ENCODE peak calls at places on chromosomes 12 and 14, in four cellular contexts. One of them, this sample, is unnamed. For H3K9me3, the result is how much of the 10 kb centered on the place peaks cover.

GRCh38 chr12:110744176-110744575 is 1.5 kb upstream of the PPP1CC start:
- DNase-seq in OCI-LY7: no peak
- DNase-seq in upper lobe of right lung: no peak
- DNase-seq in endodermal cell: no peak
- DNase-seq in this sample: peak

GRCh38 chr14:95500772-95501401 is 15.6 kb downstream of the SYNE3 start:
- DNase-seq in OCI-LY7: no peak
- DNase-seq in upper lobe of right lung: no peak
- DNase-seq in endodermal cell: no peak
- DNase-seq in this sample: no peak

GRCh38 chr12:12686472-12686871 is 9.5 kb downstream of the GPR19 start:
- DNase-seq in OCI-LY7: no peak
- DNase-seq in upper lobe of right lung: no peak
- DNase-seq in endodermal cell: no peak
- DNase-seq in this sample: no peak

GRCh38 chr14:64779472-64779871 is 75.2 kb downstream of the PLEKHG3 start:
- DNase-seq in OCI-LY7: no peak
- DNase-seq in upper lobe of right lung: no peak
- DNase-seq in endodermal cell: no peak
- DNase-seq in this sample: no peak

GRCh38 chr12:75712223-75712622 is 200.8 kb upstream of the KRR1 start:
- DNase-seq in OCI-LY7: no peak
- DNase-seq in upper lobe of right lung: no peak
- DNase-seq in endodermal cell: no peak
- DNase-seq in this sample: no peak

GRCh38 chr12:121894633-121895032 is 6.0 kb downstream of the PSMD9 start:
- DNase-seq in OCI-LY7: peak
- DNase-seq in upper lobe of right lung: no peak
- DNase-seq in endodermal cell: peak
- DNase-seq in this sample: peak

GRCh38 chr12:53754633-53755261 is 3.0 kb upstream of the CISTR start:
- DNase-seq in OCI-LY7: peak
- DNase-seq in upper lobe of right lung: no peak
- DNase-seq in endodermal cell: peak
- DNase-seq in this sample: no peak

GRCh38 chr12:52956987-52957386 is 8.1 kb downstream of the KRT18 start:
- DNase-seq in OCI-LY7: peak
- DNase-seq in upper lobe of right lung: no peak
- DNase-seq in endodermal cell: no peak
- DNase-seq in this sample: no peak

GRCh38 chr12:109301643-109302176 is 7.4 kb downstream of the FOXN4 start:
- DNase-seq in OCI-LY7: no peak
- DNase-seq in upper lobe of right lung: no peak
- DNase-seq in endodermal cell: no peak
- DNase-seq in this sample: no peak

GRCh38 chr12:54259194-54260011 is 20.5 kb downstream of the CBX5 start:
- DNase-seq in OCI-LY7: peak
- DNase-seq in upper lobe of right lung: peak
- DNase-seq in endodermal cell: peak
- DNase-seq in this sample: peak

GRCh38 chr14:61564623-61565091 is 130.7 kb upstream of the HIF1A start:
- DNase-seq in OCI-LY7: no peak
- DNase-seq in upper lobe of right lung: no peak
- DNase-seq in endodermal cell: no peak
- DNase-seq in this sample: no peak

GRCh38 chr14:103533999-103534575 is 5.1 kb downstream of the TRMT61A start:
- DNase-seq in OCI-LY7: no peak
- DNase-seq in upper lobe of right lung: no peak
- DNase-seq in endodermal cell: no peak
- DNase-seq in this sample: peak

GRCh38 chr12:16359512-16360491 is 12.4 kb downstream of the MGST1 start:
- DNase-seq in OCI-LY7: peak
- DNase-seq in upper lobe of right lung: peak
- DNase-seq in endodermal cell: peak
- DNase-seq in this sample: peak

GRCh38 chr12:130254476-130255276 is 83.0 kb upstream of the PIWIL1 start:
- DNase-seq in OCI-LY7: no peak
- DNase-seq in upper lobe of right lung: no peak
- DNase-seq in endodermal cell: no peak
- DNase-seq in this sample: no peak

GRCh38 chr14:85310491-85311272 is 219.3 kb upstream of the FLRT2 start:
- DNase-seq in OCI-LY7: no peak
- DNase-seq in upper lobe of right lung: no peak
- DNase-seq in endodermal cell: no peak
- DNase-seq in this sample: no peak

GRCh38 chr12:133145981-133146380 is 15.6 kb downstream of the ZNF10 start:
- DNase-seq in OCI-LY7: no peak
- DNase-seq in upper lobe of right lung: no peak
- DNase-seq in endodermal cell: no peak
- DNase-seq in this sample: no peak
- H3K9me3 ChIP-seq in OCI-LY7: under half
- H3K9me3 ChIP-seq in upper lobe of right lung: half or more
- H3K9me3 ChIP-seq in endodermal cell: half or more
- H3K9me3 ChIP-seq in this sample: half or more

GRCh38 chr14:31949709-31950108 is 127.4 kb upstream of the ARHGAP5 start:
- DNase-seq in OCI-LY7: no peak
- DNase-seq in upper lobe of right lung: no peak
- DNase-seq in endodermal cell: no peak
- DNase-seq in this sample: no peak
- H3K9me3 ChIP-seq in OCI-LY7: under half
- H3K9me3 ChIP-seq in upper lobe of right lung: under half
- H3K9me3 ChIP-seq in endodermal cell: under half
- H3K9me3 ChIP-seq in this sample: under half

DNA sequence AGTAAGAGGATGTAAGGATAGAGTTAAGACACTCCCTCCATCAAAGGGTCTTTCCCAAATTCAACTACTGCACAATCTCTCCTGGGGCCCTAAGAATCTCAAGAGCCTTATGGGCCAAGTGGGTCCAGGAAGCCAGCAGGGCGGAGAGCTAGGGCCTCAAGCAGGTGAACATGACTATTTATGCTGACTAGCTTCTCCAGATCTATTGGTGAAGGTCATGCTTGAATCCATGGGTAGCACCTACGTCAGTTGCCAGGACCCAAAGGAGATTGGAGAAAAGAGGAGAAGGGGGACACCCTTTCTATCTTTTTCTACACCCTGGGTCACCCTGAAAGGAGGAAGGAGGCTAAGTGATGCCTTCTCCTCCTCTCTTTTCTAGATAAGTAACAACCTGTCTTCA is 534.2 kb upstream of the MIS18BP1 start:
- DNase-seq in OCI-LY7: peak
- DNase-seq in upper lobe of right lung: no peak
- DNase-seq in endodermal cell: no peak
- DNase-seq in this sample: no peak
- H3K9me3 ChIP-seq in OCI-LY7: under half
- H3K9me3 ChIP-seq in upper lobe of right lung: under half
- H3K9me3 ChIP-seq in endodermal cell: half or more
- H3K9me3 ChIP-seq in this sample: under half

DNA sequence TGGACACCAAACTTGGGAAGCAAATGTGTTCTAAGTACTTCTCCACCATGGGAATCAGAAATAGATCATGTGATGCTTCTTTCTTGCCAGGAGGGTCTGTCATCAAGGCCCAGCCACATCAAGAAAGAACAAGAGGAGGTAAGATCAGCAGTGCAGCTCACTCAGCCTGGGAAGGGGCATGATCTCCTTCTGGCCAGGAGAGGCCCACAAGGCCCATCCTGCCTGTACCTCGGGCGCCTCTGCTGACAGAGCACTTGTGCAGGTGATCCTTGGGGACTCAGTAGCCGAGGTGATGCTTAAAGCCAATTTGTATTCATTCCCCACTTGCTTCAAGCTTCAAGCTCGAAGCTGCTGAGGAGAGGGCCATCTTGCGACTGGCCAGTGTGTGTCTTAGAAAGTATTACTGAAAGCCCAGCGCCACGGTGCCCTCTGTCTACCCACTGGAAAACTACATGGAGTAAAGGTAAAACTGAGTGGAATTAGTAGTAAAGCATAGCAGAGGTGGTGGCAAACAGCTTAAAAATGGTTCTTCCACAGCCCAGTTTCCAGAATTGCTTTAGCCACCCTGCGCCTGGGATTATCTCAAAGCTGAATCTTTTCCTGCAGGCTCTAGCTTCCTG is 26.2 kb downstream of the RTRAF start:
- DNase-seq in OCI-LY7: peak
- DNase-seq in upper lobe of right lung: no peak
- DNase-seq in endodermal cell: peak
- DNase-seq in this sample: no peak
- H3K9me3 ChIP-seq in OCI-LY7: under half
- H3K9me3 ChIP-seq in upper lobe of right lung: under half
- H3K9me3 ChIP-seq in endodermal cell: under half
- H3K9me3 ChIP-seq in this sample: under half

DNA sequence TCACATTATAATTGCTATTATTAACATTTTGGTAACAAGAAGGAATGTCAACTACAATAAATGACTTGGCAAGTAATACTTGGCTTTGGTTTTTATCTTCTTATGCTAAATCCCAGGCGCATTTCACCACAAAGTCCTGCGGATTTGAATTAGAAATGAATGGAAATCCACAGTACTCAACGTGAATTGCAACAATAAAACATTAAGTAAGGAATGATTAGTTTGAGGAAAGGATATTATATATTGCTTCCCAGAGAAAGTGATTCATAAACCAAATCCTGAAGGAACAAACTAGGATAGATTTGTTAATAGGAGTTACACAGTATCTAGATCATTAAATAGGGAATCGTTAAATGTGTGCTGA is 1089.7 kb downstream of the TRHDE start:
- DNase-seq in OCI-LY7: no peak
- DNase-seq in upper lobe of right lung: no peak
- DNase-seq in endodermal cell: no peak
- DNase-seq in this sample: no peak
- H3K9me3 ChIP-seq in OCI-LY7: under half
- H3K9me3 ChIP-seq in upper lobe of right lung: under half
- H3K9me3 ChIP-seq in endodermal cell: under half
- H3K9me3 ChIP-seq in this sample: under half

DNA sequence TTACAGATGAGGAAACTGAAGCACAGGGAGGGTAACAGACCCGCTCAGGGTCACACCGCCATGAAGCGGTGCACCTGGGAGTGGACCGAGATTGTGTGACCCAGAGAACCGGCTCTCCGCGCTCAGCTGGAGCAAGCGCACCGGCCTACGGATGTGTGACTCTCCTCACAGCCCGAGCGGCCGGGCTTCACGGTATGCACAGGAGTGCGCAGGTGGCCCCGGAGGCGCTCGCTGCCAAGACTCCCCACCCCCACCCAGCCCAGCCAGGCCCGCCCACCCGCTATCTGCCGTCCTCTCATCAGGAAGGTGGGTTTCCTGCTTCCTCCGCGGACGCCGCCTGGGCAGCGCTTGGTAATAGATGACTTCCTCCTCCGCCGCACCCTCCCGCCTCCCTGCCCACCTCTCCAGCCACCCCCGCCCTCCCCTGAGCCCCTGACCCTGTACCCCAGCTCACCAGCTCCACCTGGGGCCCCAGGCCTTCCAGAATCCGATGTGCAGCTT is 110.7 kb downstream of the NCOR2 start:
- DNase-seq in OCI-LY7: no peak
- DNase-seq in upper lobe of right lung: no peak
- DNase-seq in endodermal cell: no peak
- DNase-seq in this sample: peak
- H3K9me3 ChIP-seq in OCI-LY7: under half
- H3K9me3 ChIP-seq in upper lobe of right lung: under half
- H3K9me3 ChIP-seq in endodermal cell: under half
- H3K9me3 ChIP-seq in this sample: under half

DNA sequence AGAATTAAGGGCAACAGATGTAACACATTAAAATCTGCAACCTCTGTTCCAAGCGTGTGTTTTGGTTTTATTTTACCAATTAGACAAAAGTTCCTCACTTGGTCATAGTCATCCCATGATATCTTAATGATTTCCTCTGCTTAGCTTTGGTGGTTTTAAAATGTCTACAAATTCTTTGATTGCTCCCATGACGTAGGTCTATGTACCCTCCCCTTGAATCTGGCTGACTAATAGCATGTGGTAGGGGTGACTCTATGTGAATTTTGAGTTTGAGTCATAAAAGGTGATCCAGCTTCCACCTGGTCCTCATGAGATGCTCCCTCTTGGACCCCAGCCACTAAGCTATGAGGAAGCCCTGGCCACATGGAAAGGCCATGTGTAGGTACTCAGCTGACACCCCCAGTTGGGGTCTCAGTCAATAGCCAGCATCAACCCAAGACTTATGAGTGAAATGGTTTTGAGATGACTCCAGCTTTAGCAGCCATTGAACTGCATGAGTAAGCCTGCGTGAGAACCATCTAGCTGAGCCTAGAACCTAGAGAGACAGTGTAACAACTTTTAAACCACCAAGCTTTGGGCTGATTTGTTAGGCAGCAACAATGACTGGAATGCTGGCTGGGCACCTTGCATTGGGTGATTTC is 247.1 kb downstream of the MSRB3 start:
- DNase-seq in OCI-LY7: no peak
- DNase-seq in upper lobe of right lung: no peak
- DNase-seq in endodermal cell: no peak
- DNase-seq in this sample: no peak
- H3K9me3 ChIP-seq in OCI-LY7: under half
- H3K9me3 ChIP-seq in upper lobe of right lung: under half
- H3K9me3 ChIP-seq in endodermal cell: under half
- H3K9me3 ChIP-seq in this sample: under half

GRCh38 chr14:105951399-105951798 is 425.0 kb downstream of the TMEM121 start:
- DNase-seq in OCI-LY7: no peak
- DNase-seq in upper lobe of right lung: no peak
- DNase-seq in endodermal cell: no peak
- DNase-seq in this sample: no peak

GRCh38 chr14:105952826-105953225 is 426.4 kb downstream of the TMEM121 start:
- DNase-seq in OCI-LY7: no peak
- DNase-seq in upper lobe of right lung: no peak
- DNase-seq in endodermal cell: no peak
- DNase-seq in this sample: no peak

GRCh38 chr14:105947599-105947998 is 421.2 kb downstream of the TMEM121 start:
- DNase-seq in OCI-LY7: no peak
- DNase-seq in upper lobe of right lung: no peak
- DNase-seq in endodermal cell: no peak
- DNase-seq in this sample: no peak

DNA sequence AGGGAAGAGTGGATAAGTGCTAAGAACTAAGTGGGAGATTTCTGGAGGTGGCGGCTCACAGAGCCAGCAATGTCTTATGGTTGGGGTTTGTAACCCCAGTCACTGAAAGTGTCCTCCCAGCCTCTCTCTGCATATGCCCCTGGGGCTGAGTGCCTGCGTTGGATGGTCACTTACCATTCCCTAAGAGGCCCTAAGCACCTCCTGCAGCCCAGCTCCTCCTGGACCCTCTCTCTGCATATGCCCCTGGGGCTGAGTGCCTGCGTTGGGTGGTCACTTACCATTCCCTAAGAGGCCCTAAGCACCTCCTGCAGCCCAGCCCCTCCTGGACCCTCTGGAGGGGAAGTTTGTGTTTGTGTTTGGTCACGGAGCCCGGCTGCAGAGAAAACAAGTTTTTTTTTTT is 425.8 kb downstream of the TMEM121 start:
- DNase-seq in OCI-LY7: no peak
- DNase-seq in upper lobe of right lung: no peak
- DNase-seq in endodermal cell: no peak
- DNase-seq in this sample: peak
- H3K9me3 ChIP-seq in OCI-LY7: under half
- H3K9me3 ChIP-seq in upper lobe of right lung: under half
- H3K9me3 ChIP-seq in endodermal cell: under half
- H3K9me3 ChIP-seq in this sample: under half